ENCODE peak calls at places on chromosome 6, in five cellular contexts. H is mammary epithelial cell, S is fibroblast of villous mesenchyme, T is MM.1S, O is GM12865. E is an unnamed sample.

GRCh38 chr6:116884530-116884929 is 7.5 kb downstream of the RFX6 start:
- DNase-seq in H (no peak), S (no peak), T (no peak), O (no peak), E (no peak)

GRCh38 chr6:44485601-44486000 is 98.1 kb downstream of the CDC5L start:
- DNase-seq in H (no peak), S (no peak), T (no peak), O (no peak), E (no peak)

GRCh38 chr6:133959667-133960368 is 6.8 kb downstream of the TBPL1 start:
- DNase-seq in H (no peak), S (no peak), T (no peak), O (no peak), E (no peak)

GRCh38 chr6:129677634-129678325 is 32.2 kb downstream of the ARHGAP18 start:
- DNase-seq in H (no peak), S (peak), T (no peak), O (no peak), E (no peak)

GRCh38 chr6:40874495-40874894 is 164.5 kb downstream of the UNC5CL start:
- DNase-seq in H (no peak), S (no peak), T (no peak), O (no peak), E (no peak)

GRCh38 chr6:11585426-11586016 is 48.0 kb downstream of the TMEM170B start:
- DNase-seq in H (peak), S (peak), T (peak), O (peak), E (peak)

GRCh38 chr6:100203391-100203790 is 209.4 kb upstream of the MCHR2 start:
- DNase-seq in H (peak), S (peak), T (no peak), O (no peak), E (no peak)

GRCh38 chr6:11460837-11461661 is 76.5 kb upstream of the TMEM170B start:
- DNase-seq in H (no peak), S (no peak), T (peak), O (peak), E (peak)

GRCh38 chr6:134117409-134117808 is 65.0 kb upstream of the SLC2A12 start:
- DNase-seq in H (no peak), S (no peak), T (no peak), O (no peak), E (no peak)

GRCh38 chr6:45697605-45698004 is 318.1 kb downstream of the CLIC5 start:
- DNase-seq in H (peak), S (peak), T (no peak), O (peak), E (no peak)

GRCh38 chr6:140061422-140062041 is 687.1 kb upstream of the CITED2 start:
- DNase-seq in H (no peak), S (no peak), T (no peak), O (no peak), E (no peak)

GRCh38 chr6:137150072-137150471 is 23.4 kb downstream of the IL22RA2 start:
- DNase-seq in H (no peak), S (no peak), T (no peak), O (no peak), E (no peak)

GRCh38 chr6:37517411-37517812 is 17.7 kb upstream of the CCDC167 start:
- DNase-seq in H (no peak), S (no peak), T (peak), O (peak), E (no peak)

GRCh38 chr6:42279144-42279781 is 61.6 kb upstream of the MRPS10 start:
- DNase-seq in H (peak), S (peak), T (no peak), O (peak), E (no peak)

GRCh38 chr6:75306074-75306473 is 21.5 kb upstream of the TMEM30A start:
- DNase-seq in H (no peak), S (no peak), T (no peak), O (no peak), E (no peak)

GRCh38 chr6:15622045-15622750 is 40.6 kb downstream of the DTNBP1 start:
- DNase-seq in H (no peak), S (peak), T (no peak), O (no peak), E (no peak)

GRCh38 chr6:36283608-36284007 is 13.7 kb downstream of the PNPLA1 start:
- DNase-seq in H (no peak), S (no peak), T (no peak), O (no peak), E (no peak)

GRCh38 chr6:14638932-14639875 is 521.6 kb downstream of the CD83 start:
- DNase-seq in H (no peak), S (peak), T (no peak), O (peak), E (peak)

GRCh38 chr6:150123645-150124044 is 19.2 kb upstream of the PPP1R14C start:
- DNase-seq in H (no peak), S (no peak), T (no peak), O (no peak), E (no peak)

GRCh38 chr6:93036835-93037234 is 382.5 kb downstream of the EPHA7 start:
- DNase-seq in H (no peak), S (peak), T (peak), O (peak), E (peak)

DNA sequence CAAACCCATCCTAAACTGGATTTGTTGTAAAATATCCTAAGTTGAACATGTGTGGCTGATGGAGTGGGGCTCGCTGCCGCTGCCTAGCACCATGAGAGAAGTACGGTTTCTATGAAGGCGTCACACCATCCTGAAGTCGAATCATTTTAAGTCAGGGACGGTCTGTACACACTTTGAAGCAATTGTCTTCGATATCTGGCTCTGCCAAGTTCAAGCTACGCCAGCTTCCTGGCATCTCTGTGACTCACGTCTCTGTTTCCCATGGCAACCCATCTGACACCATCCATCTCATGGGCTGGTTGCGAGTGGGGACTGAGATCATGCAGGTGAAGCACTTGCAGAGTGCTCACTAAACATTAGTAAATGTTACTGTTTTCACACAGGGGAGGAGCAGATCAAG is 252.5 kb downstream of the MYLK4 start:
- DNase-seq in H (peak), S (no peak), T (no peak), O (no peak), E (no peak)
- TF ChIP-seq CTCF in H (no peak), S (no peak), T (no peak), O (no peak), E (no peak)

DNA sequence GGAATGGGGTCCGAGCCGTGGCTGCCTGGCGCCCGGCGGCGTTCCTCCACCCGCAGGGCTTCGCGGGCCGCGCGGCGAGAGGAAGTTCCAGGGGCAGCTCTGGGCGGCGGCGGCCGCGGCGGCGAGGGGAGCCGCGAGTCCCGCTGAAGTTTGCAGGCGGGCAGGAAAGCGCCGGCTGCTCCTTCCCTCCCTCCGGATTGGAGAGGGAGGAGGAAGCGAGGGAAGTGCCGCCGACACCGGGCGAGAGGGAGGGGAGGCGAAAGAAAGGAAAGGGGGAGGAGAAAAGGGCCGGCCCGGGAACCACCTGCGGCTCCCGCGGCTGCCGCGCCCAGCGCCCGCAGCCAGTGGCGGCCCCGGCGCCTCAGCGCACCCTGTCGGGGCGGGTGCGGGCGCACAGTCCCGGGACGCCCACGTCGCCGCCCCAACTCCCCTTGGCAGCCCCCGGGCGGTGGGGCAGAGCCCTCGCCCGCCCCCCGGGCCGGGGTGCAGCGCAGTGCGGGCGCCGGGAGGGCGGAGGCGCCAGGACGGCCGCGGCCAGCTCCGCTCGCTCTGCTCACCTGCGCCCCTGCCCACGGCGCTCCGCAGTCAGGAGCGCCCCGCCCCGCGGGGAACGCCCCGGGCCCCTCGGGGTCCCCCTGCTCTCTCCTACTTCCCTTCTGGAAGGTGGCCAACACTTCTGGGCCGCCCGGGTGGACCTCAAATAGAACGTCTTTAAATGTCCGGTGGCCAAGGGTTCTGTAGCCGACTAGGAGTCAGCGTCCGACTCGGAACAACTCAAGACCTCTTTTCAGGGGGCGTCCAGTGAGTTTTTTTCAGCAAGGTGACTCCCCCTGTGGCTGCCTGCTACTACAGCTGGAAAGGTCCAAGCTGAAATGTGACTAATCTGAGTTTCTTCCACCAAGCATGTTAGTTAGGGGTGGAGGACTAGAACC is 80.3 kb upstream of the CCDC28A start:
- DNase-seq in H (peak), S (peak), T (peak), O (peak), E (peak)
- TF ChIP-seq CTCF in H (no peak), S (no peak), T (no peak), O (peak), E (peak)

GRCh38 chr6:157954150-157955117 is 27.2 kb upstream of the SYNJ2 start:
- DNase-seq in H (peak), S (peak), T (no peak), O (no peak), E (no peak)
- TF ChIP-seq CTCF in H (no peak), S (no peak), T (no peak), O (no peak), E (no peak)

GRCh38 chr6:157905590-157906337 is 75.9 kb upstream of the SYNJ2 start:
- DNase-seq in H (no peak), S (no peak), T (no peak), O (no peak), E (no peak)
- TF ChIP-seq CTCF in H (no peak), S (no peak), T (no peak), O (no peak), E (no peak)